ENCODE peak calls at places on chromosomes 7 and 10, in six cellular contexts. S, U, G, O, L and A are unnamed samples.

GRCh38 chr7:77402818-77403217 is 13.3 kb downstream of the GSAP start:
- DNase-seq in S (no peak), U (no peak), G (no peak), O (no peak), L (no peak), A (no peak)

GRCh38 chr7:157459966-157460365 is 123.2 kb downstream of the DNAJB6 start:
- DNase-seq in S (no peak), U (no peak), G (no peak), O (no peak), L (no peak), A (no peak)

GRCh38 chr10:69217119-69217754 is 2.9 kb upstream of the HKDC1 start:
- DNase-seq in S (no peak), U (peak; percentile 34), G (peak; percentile 43), O (peak; percentile 74), L (no peak), A (no peak)

GRCh38 chr10:44951827-44952226 is 7.8 kb upstream of the RASSF4 start:
- DNase-seq in S (no peak), U (no peak), G (no peak), O (no peak), L (no peak), A (no peak)

GRCh38 chr10:34789993-34790506 is 25.0 kb downstream of the PARD3 start:
- DNase-seq in S (no peak), U (peak; percentile 39), G (peak; percentile 53), O (no peak), L (no peak), A (peak; percentile 33)

GRCh38 chr10:14416308-14416700 is 85.6 kb upstream of the FRMD4A start:
- DNase-seq in S (no peak), U (no peak), G (no peak), O (no peak), L (no peak), A (no peak)

GRCh38 chr7:158573310-158573709 is 14.3 kb downstream of the PTPRN2 start:
- DNase-seq in S (no peak), U (no peak), G (no peak), O (no peak), L (no peak), A (peak; percentile 95)

GRCh38 chr7:85730016-85730415 is 543.2 kb upstream of the SEMA3D start:
- DNase-seq in S (no peak), U (no peak), G (no peak), O (no peak), L (no peak), A (no peak)

GRCh38 chr10:8817303-8817702 is 762.8 kb downstream of the GATA3 start:
- DNase-seq in S (no peak), U (no peak), G (no peak), O (no peak), L (no peak), A (no peak)
- TF ChIP-seq POLR2A in S (no peak), U (no peak), G (no peak), O (no peak), L (no peak), A (no peak)

DNA sequence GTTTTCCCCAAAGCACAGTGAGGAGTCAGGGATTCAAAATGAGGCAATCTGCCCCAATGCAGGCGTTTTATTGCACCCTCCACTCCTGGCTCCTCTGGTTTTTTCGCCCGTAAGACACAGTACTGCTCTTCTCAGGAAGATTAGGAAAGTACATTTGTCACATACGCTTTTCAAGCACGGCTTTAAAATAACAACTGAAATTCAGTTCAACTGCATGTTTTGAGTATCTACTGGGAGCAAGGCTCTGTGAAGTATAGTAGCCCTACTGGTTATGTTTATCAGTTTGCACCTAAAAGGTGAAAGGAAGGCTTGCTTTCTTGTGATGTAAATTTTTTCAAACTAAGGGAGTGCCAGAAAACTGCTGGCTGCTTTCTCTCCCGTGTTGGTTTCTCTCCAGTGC is 1.9 kb upstream of the SGMS1 start:
- DNase-seq in S (no peak), U (no peak), G (peak; percentile 15), O (no peak), L (no peak), A (peak; percentile 34)
- TF ChIP-seq MYC in S (no peak), U (no peak), G (no peak), O (no peak), L (no peak), A (no peak)

GRCh38 chr10:100157140-100157539 is 28.7 kb downstream of the ERLIN1 start:
- DNase-seq in S (no peak), U (no peak), G (no peak), O (no peak), L (no peak), A (no peak)

GRCh38 chr10:100155936-100156335 is 29.9 kb downstream of the ERLIN1 start:
- DNase-seq in S (no peak), U (no peak), G (no peak), O (no peak), L (no peak), A (no peak)

GRCh38 chr10:100153239-100153840 is 32.5 kb downstream of the ERLIN1 start:
- DNase-seq in S (no peak), U (no peak), G (no peak), O (no peak), L (no peak), A (peak; percentile 27)

GRCh38 chr10:100163704-100164621 is 21.9 kb downstream of the ERLIN1 start:
- DNase-seq in S (no peak), U (peak; percentile 39), G (no peak), O (no peak), L (no peak), A (no peak)

DNA sequence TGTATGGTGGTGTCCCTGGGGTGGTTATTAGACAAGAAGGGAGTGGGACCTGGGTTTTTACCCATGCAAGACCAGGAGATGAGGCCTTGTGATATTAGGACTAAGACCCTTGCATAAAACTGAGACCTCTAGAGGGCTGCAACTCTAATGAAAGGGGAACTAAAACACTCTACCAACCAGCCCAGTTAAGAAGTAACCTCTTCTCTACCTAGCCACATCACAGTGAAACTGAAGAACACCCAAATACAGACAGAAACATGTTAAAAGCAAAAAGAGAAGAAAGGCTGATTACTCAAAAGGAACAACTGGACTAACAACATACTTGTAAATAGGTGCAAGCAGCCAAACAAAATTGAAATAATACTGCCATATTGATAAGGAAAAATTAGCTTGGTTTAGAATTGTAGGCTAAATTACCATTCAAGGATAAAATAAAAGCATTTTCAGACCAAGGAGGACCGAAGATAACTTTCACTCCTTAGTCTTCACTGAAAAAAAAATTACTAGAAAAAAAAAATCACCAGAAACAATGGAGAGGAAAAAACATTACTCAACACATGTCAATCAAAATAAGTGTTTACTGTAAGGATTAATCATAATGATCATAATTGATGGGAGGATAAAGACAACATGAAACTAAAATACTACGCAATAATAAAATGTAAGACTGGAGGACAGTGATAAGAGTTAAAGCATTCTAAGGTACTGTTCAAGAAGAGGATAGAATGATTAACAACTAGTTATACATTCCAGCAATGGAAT is 27.6 kb downstream of the ERLIN1 start:
- DNase-seq in S (no peak), U (no peak), G (no peak), O (no peak), L (peak; percentile 68), A (no peak)
- TF ChIP-seq CTCF in S (no peak), U (no peak), G (no peak), O (no peak), L (peak; percentile 0), A (no peak)

GRCh38 chr7:149285581-149285975 is 23.6 kb downstream of the ZNF783 start:
- DNase-seq in S (no peak), U (no peak), G (peak; percentile 36), O (peak; percentile 34), L (no peak), A (no peak)

GRCh38 chr7:149284343-149284742 is 22.3 kb downstream of the ZNF783 start:
- DNase-seq in S (no peak), U (no peak), G (no peak), O (no peak), L (no peak), A (no peak)

GRCh38 chr7:149283321-149283720 is 21.3 kb downstream of the ZNF783 start:
- DNase-seq in S (no peak), U (no peak), G (no peak), O (no peak), L (no peak), A (no peak)

GRCh38 chr7:149286811-149287400 is 24.9 kb downstream of the ZNF783 start:
- DNase-seq in S (no peak), U (no peak), G (no peak), O (no peak), L (no peak), A (no peak)

DNA sequence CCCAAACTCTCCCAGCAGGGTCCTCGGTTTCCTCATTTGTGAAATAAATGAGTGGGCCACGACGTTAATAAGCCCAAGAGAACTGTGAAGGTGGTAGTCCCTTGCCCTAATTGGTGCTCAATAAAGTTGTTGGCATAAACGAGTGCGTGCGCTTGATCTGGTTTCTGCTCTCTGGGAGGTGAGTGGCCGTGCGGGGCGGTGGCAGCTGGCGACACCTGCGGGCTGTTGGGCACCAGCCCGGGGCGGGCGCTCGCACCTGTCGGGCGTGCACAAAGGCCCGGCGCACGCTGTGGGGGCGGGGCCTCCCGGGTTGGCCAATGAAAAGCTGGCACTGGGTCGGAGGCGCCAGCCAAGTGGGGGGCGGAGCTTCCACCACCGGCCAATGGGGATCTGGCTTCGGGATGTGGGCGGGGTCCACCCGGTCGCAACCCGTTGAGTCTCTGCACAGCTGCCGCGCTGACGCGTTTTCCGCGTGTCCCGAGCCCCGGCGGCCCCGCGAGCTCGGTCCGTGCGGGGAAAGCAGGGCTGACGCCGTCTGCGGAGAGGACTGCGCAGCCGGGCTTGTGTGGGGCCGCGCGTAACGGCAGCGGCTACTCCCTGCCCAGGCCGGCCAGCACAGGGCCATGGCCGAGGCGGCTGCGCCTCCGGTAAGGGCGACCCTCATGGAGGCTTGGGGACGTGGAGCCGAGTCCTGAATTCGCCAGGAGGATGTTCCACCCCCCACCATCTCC is 23.0 kb downstream of the ZNF783 start:
- DNase-seq in S (peak; percentile 97), U (no peak), G (peak; percentile 93), O (peak; percentile 95), L (peak; percentile 68), A (no peak)
- TF ChIP-seq POLR2A in S (peak; percentile 58), U (no peak), G (peak; percentile 36), O (peak; percentile 80), L (peak; percentile 82), A (no peak)

GRCh38 chr10:88065384-88066049 is 202.1 kb downstream of the PTEN start:
- DNase-seq in S (no peak), U (no peak), G (no peak), O (no peak), L (no peak), A (peak; percentile 57)
- TF ChIP-seq MYC in S (no peak), U (no peak), G (no peak), O (no peak), L (no peak), A (no peak)